ENCODE peak calls at places on chromosomes 2 and 18, in ten cellular contexts. A is SIG-M5; E is retina; V is activated CD4-positive, alpha-beta T cell treated with anti-CD3 and anti-CD28 coated beads for 48 hours; B is activated naive CD8-positive, alpha-beta T cell treated with anti-CD3 and anti-CD28 coated beads, Interleukin-2, amount 10 ng/mL, durations not matched to agents 7 days and 5 days; S is astrocyte of the spinal cord; N is non-pigmented ciliary epithelial cell; K is amniotic stem cell; F is mesendoderm; M is NCI-H1092 treated with DMSO at 0.1 percent for 48 hours. X is an unnamed sample.

GRCh38 chr2:65277791-65278449 is 50.3 kb downstream of the ACTR2 start:
- DNase-seq in F (no peak), A (no peak), K (no peak), V (no peak), N (no peak), B (no peak), E (no peak), M (no peak), S (no peak), X (no peak)

GRCh38 chr2:127498386-127498785 is 27.9 kb downstream of the IWS1 start:
- DNase-seq in A (no peak), N (no peak), M (no peak), B (no peak), E (no peak), V (no peak), K (no peak), F (no peak), S (no peak), X (no peak)

GRCh38 chr2:239263937-239264837 is 136.6 kb downstream of the HDAC4 start:
- DNase-seq in N (no peak), S (peak), V (peak), E (no peak), M (no peak), F (no peak), A (no peak), B (peak), K (no peak), X (no peak)

GRCh38 chr2:144349674-144350073 is 170.2 kb downstream of the ZEB2 start:
- DNase-seq in N (no peak), E (no peak), M (no peak), B (no peak), K (no peak), F (peak), A (no peak), S (no peak), V (no peak), X (no peak)

GRCh38 chr2:133231264-133231663 is 337.0 kb downstream of the NCKAP5 start:
- DNase-seq in F (peak), V (no peak), B (no peak), K (no peak), E (no peak), M (no peak), N (no peak), S (no peak), A (no peak), X (no peak)

GRCh38 chr2:150147889-150148683 is 339.4 kb downstream of the RND3 start:
- DNase-seq in F (no peak), V (no peak), K (no peak), E (no peak), B (no peak), S (peak), M (no peak), N (no peak), A (no peak), X (no peak)

GRCh38 chr2:165791811-165792454 is 2.1 kb downstream of the GALNT3 start:
- DNase-seq in F (peak), N (peak), M (no peak), S (peak), K (no peak), V (no peak), E (no peak), B (no peak), A (no peak), X (no peak)

GRCh38 chr2:160920791-160921303 is 239.4 kb upstream of the TANK start:
- DNase-seq in E (no peak), K (peak), F (no peak), B (no peak), M (no peak), S (peak), N (peak), A (no peak), V (no peak), X (no peak)

GRCh38 chr2:216160786-216161185 is 51.6 kb downstream of the XRCC5 start:
- DNase-seq in N (no peak), E (no peak), V (no peak), F (no peak), A (no peak), B (no peak), M (no peak), K (no peak), S (no peak), X (no peak)

GRCh38 chr2:226763320-226763719 is 36.3 kb downstream of the IRS1 start:
- DNase-seq in M (no peak), E (no peak), N (no peak), K (no peak), A (no peak), S (peak), B (no peak), V (no peak), F (peak), X (no peak)

GRCh38 chr2:109448946-109449788 is 164.6 kb downstream of the SEPTIN10 start:
- DNase-seq in B (no peak), V (no peak), N (no peak), F (peak), E (no peak), S (peak), K (no peak), M (peak), A (no peak), X (peak)

GRCh38 chr2:61460168-61460567 is 10.7 kb downstream of the USP34 start:
- DNase-seq in E (no peak), M (no peak), V (no peak), S (peak), B (no peak), N (peak), A (no peak), K (peak), F (no peak), X (no peak)

GRCh38 chr2:141384676-141385075 is 746.1 kb downstream of the LRP1B start:
- DNase-seq in A (no peak), S (peak), K (no peak), E (no peak), M (no peak), V (no peak), N (peak), B (no peak), F (no peak), X (no peak)

GRCh38 chr18:36352384-36352783 is 54.9 kb downstream of the FHOD3 start:
- DNase-seq in N (peak), S (peak), A (no peak), V (no peak), F (no peak), M (no peak), K (peak), E (no peak), B (no peak), X (peak)

GRCh38 chr2:235851841-235852527 is 316.2 kb downstream of the GBX2 start:
- DNase-seq in B (no peak), A (no peak), N (no peak), E (peak), V (no peak), F (no peak), K (no peak), M (no peak), S (no peak), X (no peak)

GRCh38 chr2:216533504-216534068 is 34.9 kb downstream of the RPL37A start:
- DNase-seq in V (no peak), F (no peak), M (no peak), E (no peak), A (no peak), N (no peak), K (no peak), S (no peak), B (no peak), X (no peak)

GRCh38 chr18:58161659-58162058 is 117.6 kb downstream of the NEDD4L start:
- DNase-seq in E (no peak), M (no peak), V (no peak), K (no peak), N (no peak), S (no peak), F (peak), B (no peak), A (no peak), X (no peak)

GRCh38 chr2:223007531-223007930 is 44.5 kb upstream of the KCNE4 start:
- DNase-seq in A (no peak), F (no peak), S (peak), V (no peak), B (no peak), E (no peak), K (no peak), N (peak), M (no peak), X (no peak)

GRCh38 chr2:1769703-1770422 is 25.5 kb upstream of the PXDN start:
- DNase-seq in E (peak), S (peak), B (peak), V (peak), A (no peak), K (no peak), F (peak), N (no peak), M (peak), X (peak)

GRCh38 chr2:73020657-73021370 is 50.7 kb downstream of the SFXN5 start:
- DNase-seq in B (no peak), M (no peak), V (no peak), K (no peak), A (no peak), N (peak), S (peak), F (peak), E (no peak), X (no peak)

GRCh38 chr2:217990791-217991465 is 11.9 kb downstream of the TNS1 start:
- DNase-seq in M (no peak), K (no peak), S (no peak), V (no peak), B (no peak), E (no peak), F (no peak), N (no peak), A (no peak), X (no peak)

GRCh38 chr2:119136093-119136492 is 22.5 kb downstream of the C1QL2 start:
- DNase-seq in S (no peak), F (peak), B (no peak), V (no peak), A (no peak), M (no peak), E (no peak), N (no peak), K (no peak), X (no peak)

X was measured in SW 1271.